ENCODE peak calls at places on chromosome 1, in ten cellular contexts. V, I, Z, A, M, B, T, G, R and S are unnamed samples.

GRCh38 chr1:225464851-225465792 is 37.3 kb upstream of the LBR start:
- DNase-seq in V (no peak), I (peak; percentile 51), Z (no peak), A (no peak), M (no peak), B (no peak), T (no peak), G (no peak), R (no peak), S (no peak)

GRCh38 chr1:203590559-203590958 is 36.1 kb upstream of the ATP2B4 start:
- DNase-seq in V (no peak), I (no peak), Z (no peak), A (no peak), M (no peak), B (no peak), T (no peak), G (no peak), R (no peak), S (no peak)

GRCh38 chr1:152577168-152577567 is 3.1 kb downstream of the LCE3D start:
- DNase-seq in V (no peak), I (no peak), Z (no peak), A (no peak), M (no peak), B (no peak), T (no peak), G (no peak), R (no peak), S (no peak)

GRCh38 chr1:47184090-47184735 is 5.6 kb downstream of the PDZK1IP1 start:
- DNase-seq in V (no peak), I (no peak), Z (no peak), A (no peak), M (no peak), B (no peak), T (no peak), G (peak; percentile 33), R (no peak), S (no peak)

GRCh38 chr1:204203206-204203767 is 7.0 kb upstream of the KISS1 start:
- DNase-seq in V (no peak), I (no peak), Z (no peak), A (no peak), M (no peak), B (no peak), T (no peak), G (no peak), R (no peak), S (no peak)

GRCh38 chr1:76832521-76832920 is 34.8 kb upstream of the ST6GALNAC5 start:
- DNase-seq in V (no peak), I (no peak), Z (no peak), A (no peak), M (no peak), B (no peak), T (no peak), G (no peak), R (no peak), S (no peak)

GRCh38 chr1:183370399-183371058 is 47.7 kb downstream of the NMNAT2 start:
- DNase-seq in V (no peak), I (no peak), Z (no peak), A (no peak), M (peak; percentile 78), B (no peak), T (no peak), G (no peak), R (no peak), S (no peak)

GRCh38 chr1:234216116-234216703 is 157.0 kb upstream of the COA6 start:
- DNase-seq in V (no peak), I (no peak), Z (no peak), A (no peak), M (no peak), B (no peak), T (no peak), G (no peak), R (no peak), S (no peak)

GRCh38 chr1:223617671-223618070 is 47.8 kb downstream of the CAPN8 start:
- DNase-seq in V (no peak), I (no peak), Z (no peak), A (no peak), M (no peak), B (no peak), T (no peak), G (no peak), R (no peak), S (no peak)

GRCh38 chr1:119948342-119949214 is 52.3 kb upstream of the ADAM30 start:
- DNase-seq in V (peak; percentile 68), I (peak; percentile 87), Z (peak; percentile 64), A (peak; percentile 46), M (peak; percentile 87), B (peak; percentile 74), T (peak; percentile 30), G (peak; percentile 51), R (peak; percentile 81), S (peak; percentile 32)

GRCh38 chr1:151703813-151704212 is 12.8 kb downstream of the CELF3 start:
- DNase-seq in V (no peak), I (no peak), Z (no peak), A (no peak), M (no peak), B (no peak), T (no peak), G (no peak), R (no peak), S (no peak)

GRCh38 chr1:106620521-106620954 is 435.9 kb upstream of the PRMT6 start:
- DNase-seq in V (no peak), I (no peak), Z (no peak), A (no peak), M (peak; percentile 47), B (no peak), T (no peak), G (no peak), R (no peak), S (no peak)

GRCh38 chr1:116415699-116416533 is 42.9 kb downstream of the ATP1A1 start:
- DNase-seq in V (no peak), I (peak; percentile 28), Z (no peak), A (no peak), M (no peak), B (no peak), T (no peak), G (peak; percentile 60), R (no peak), S (no peak)

GRCh38 chr1:219123041-219123440 is 50.6 kb upstream of the LYPLAL1 start:
- DNase-seq in V (no peak), I (no peak), Z (no peak), A (no peak), M (no peak), B (no peak), T (no peak), G (no peak), R (peak; percentile 23), S (no peak)

GRCh38 chr1:227944931-227945890 is 2.5 kb downstream of the WNT9A start:
- DNase-seq in V (no peak), I (no peak), Z (peak; percentile 42), A (no peak), M (peak; percentile 65), B (no peak), T (no peak), G (peak; percentile 30), R (peak; percentile 25), S (no peak)